ENCODE peak calls at places on chromosomes 16 and 17, in five cellular contexts. One of them, this sample, is unnamed.

GRCh38 chr16:85394511-85395206 is 218.5 kb upstream of the GSE1 start:
- DNase-seq in endodermal cell: no peak
- DNase-seq in left ventricle myocardium inferior: peak
- DNase-seq in uterus: no peak
- DNase-seq in heart right ventricle: no peak
- DNase-seq in this sample: no peak

GRCh38 chr17:75364078-75364477 is 41.4 kb downstream of the GRB2 start:
- DNase-seq in endodermal cell: no peak
- DNase-seq in left ventricle myocardium inferior: no peak
- DNase-seq in uterus: no peak
- DNase-seq in heart right ventricle: no peak
- DNase-seq in this sample: no peak

GRCh38 chr16:78177927-78178326 is 78.5 kb downstream of the WWOX start:
- DNase-seq in endodermal cell: no peak
- DNase-seq in left ventricle myocardium inferior: no peak
- DNase-seq in uterus: no peak
- DNase-seq in heart right ventricle: no peak
- DNase-seq in this sample: no peak

GRCh38 chr17:44971776-44972483 is 3.8 kb upstream of the C1QL1 start:
- DNase-seq in endodermal cell: peak
- DNase-seq in left ventricle myocardium inferior: no peak
- DNase-seq in uterus: no peak
- DNase-seq in heart right ventricle: no peak
- DNase-seq in this sample: no peak

GRCh38 chr16:12502671-12503070 is 301.0 kb downstream of the CPPED1 start:
- DNase-seq in endodermal cell: no peak
- DNase-seq in left ventricle myocardium inferior: no peak
- DNase-seq in uterus: no peak
- DNase-seq in heart right ventricle: no peak
- DNase-seq in this sample: no peak

GRCh38 chr16:54460254-54460860 is 173.8 kb upstream of the IRX3 start:
- DNase-seq in endodermal cell: no peak
- DNase-seq in left ventricle myocardium inferior: no peak
- DNase-seq in uterus: no peak
- DNase-seq in heart right ventricle: no peak
- DNase-seq in this sample: no peak

GRCh38 chr17:39276113-39276512 is 50.4 kb upstream of the STAC2 start:
- DNase-seq in endodermal cell: no peak
- DNase-seq in left ventricle myocardium inferior: no peak
- DNase-seq in uterus: no peak
- DNase-seq in heart right ventricle: no peak
- DNase-seq in this sample: no peak

GRCh38 chr17:72884066-72884465 is 208.4 kb downstream of the SLC39A11 start:
- DNase-seq in endodermal cell: no peak
- DNase-seq in left ventricle myocardium inferior: no peak
- DNase-seq in uterus: no peak
- DNase-seq in heart right ventricle: no peak
- DNase-seq in this sample: no peak

GRCh38 chr17:58313815-58314705 is 14.5 kb downstream of the TSPOAP1 start:
- DNase-seq in endodermal cell: no peak
- DNase-seq in left ventricle myocardium inferior: no peak
- DNase-seq in uterus: no peak
- DNase-seq in heart right ventricle: no peak
- DNase-seq in this sample: no peak

GRCh38 chr17:82200135-82200534 is 12.5 kb downstream of the CCDC57 start:
- DNase-seq in endodermal cell: no peak
- DNase-seq in left ventricle myocardium inferior: no peak
- DNase-seq in uterus: no peak
- DNase-seq in heart right ventricle: no peak
- DNase-seq in this sample: no peak

GRCh38 chr16:66927918-66928649 is 2.7 kb upstream of the RRAD start:
- DNase-seq in endodermal cell: no peak
- DNase-seq in left ventricle myocardium inferior: no peak
- DNase-seq in uterus: no peak
- DNase-seq in heart right ventricle: no peak
- DNase-seq in this sample: no peak

GRCh38 chr17:69734656-69735055 is 320.2 kb downstream of the MAP2K6 start:
- DNase-seq in endodermal cell: no peak
- DNase-seq in left ventricle myocardium inferior: no peak
- DNase-seq in uterus: no peak
- DNase-seq in heart right ventricle: no peak
- DNase-seq in this sample: no peak

GRCh38 chr17:18858567-18859245 is 775 bp downstream of the PRPSAP2 start:
- DNase-seq in endodermal cell: no peak
- DNase-seq in left ventricle myocardium inferior: no peak
- DNase-seq in uterus: no peak
- DNase-seq in heart right ventricle: no peak
- DNase-seq in this sample: no peak

GRCh38 chr17:50931003-50931878 is 65.1 kb upstream of the TOB1 start:
- DNase-seq in endodermal cell: peak
- DNase-seq in left ventricle myocardium inferior: peak
- DNase-seq in uterus: peak
- DNase-seq in heart right ventricle: peak
- DNase-seq in this sample: peak

GRCh38 chr17:40866838-40867237 is at the start of gene KRT12:
- DNase-seq in endodermal cell: no peak
- DNase-seq in left ventricle myocardium inferior: no peak
- DNase-seq in uterus: no peak
- DNase-seq in heart right ventricle: no peak
- DNase-seq in this sample: no peak

GRCh38 chr17:68197997-68198930 is 49.6 kb upstream of the AMZ2 start:
- DNase-seq in endodermal cell: peak
- DNase-seq in left ventricle myocardium inferior: no peak
- DNase-seq in uterus: no peak
- DNase-seq in heart right ventricle: no peak
- DNase-seq in this sample: no peak

GRCh38 chr17:68196394-68197090 is 51.3 kb upstream of the AMZ2 start:
- DNase-seq in endodermal cell: no peak
- DNase-seq in left ventricle myocardium inferior: no peak
- DNase-seq in uterus: no peak
- DNase-seq in heart right ventricle: no peak
- DNase-seq in this sample: no peak

GRCh38 chr17:68197091-68197996 is 50.5 kb upstream of the AMZ2 start:
- DNase-seq in endodermal cell: peak
- DNase-seq in left ventricle myocardium inferior: peak
- DNase-seq in uterus: no peak
- DNase-seq in heart right ventricle: no peak
- DNase-seq in this sample: no peak

GRCh38 chr17:68198931-68199836 is 48.7 kb upstream of the AMZ2 start:
- DNase-seq in endodermal cell: peak
- DNase-seq in left ventricle myocardium inferior: no peak
- DNase-seq in uterus: no peak
- DNase-seq in heart right ventricle: no peak
- DNase-seq in this sample: no peak

DNA sequence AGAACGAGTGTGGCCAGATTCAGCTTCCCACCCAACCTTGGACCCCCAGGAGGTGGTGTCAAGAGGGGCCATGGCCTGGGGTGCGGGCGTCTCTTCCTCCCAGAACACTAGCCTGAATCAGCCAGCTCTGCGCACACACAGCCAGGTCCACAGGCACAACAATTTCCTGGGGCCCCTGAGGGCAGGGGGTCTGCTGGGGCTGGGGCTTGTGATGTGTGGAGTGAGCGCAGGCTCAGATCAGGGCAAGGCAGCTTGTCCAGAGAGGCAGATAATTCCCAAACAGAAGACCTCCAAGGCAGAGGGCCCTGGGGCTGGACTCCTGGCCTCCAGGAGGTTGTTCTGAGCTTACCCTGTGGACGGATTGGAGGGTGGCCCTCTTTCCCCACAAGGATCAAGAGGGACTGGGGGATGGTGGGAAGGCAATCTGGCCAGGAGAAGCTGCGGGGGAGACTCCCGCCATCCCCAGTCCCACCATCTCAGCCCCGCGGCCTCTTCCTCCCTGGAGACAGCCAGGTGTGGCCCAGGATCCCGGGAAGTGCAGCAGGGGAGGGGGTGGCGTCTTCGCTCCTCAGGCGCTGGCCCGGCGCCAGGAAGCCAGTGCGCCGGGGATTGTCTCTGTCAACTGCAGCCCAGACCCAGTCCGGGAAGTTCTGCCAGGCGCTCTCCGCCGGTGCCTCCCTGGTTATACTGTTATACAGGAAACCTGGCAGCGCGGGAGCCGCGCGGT is 52.0 kb upstream of the AMZ2 start:
- DNase-seq in endodermal cell: peak
- DNase-seq in left ventricle myocardium inferior: peak
- DNase-seq in uterus: no peak
- DNase-seq in heart right ventricle: no peak
- DNase-seq in this sample: no peak
- TF ChIP-seq CTCF in endodermal cell: no peak
- TF ChIP-seq CTCF in left ventricle myocardium inferior: no peak
- TF ChIP-seq CTCF in uterus: no peak
- TF ChIP-seq CTCF in heart right ventricle: no peak
- TF ChIP-seq CTCF in this sample: no peak

GRCh38 chr16:29961127-29961478 is 776 bp upstream of the TMEM219 start:
- DNase-seq in endodermal cell: no peak
- DNase-seq in left ventricle myocardium inferior: no peak
- DNase-seq in uterus: no peak
- DNase-seq in heart right ventricle: no peak
- DNase-seq in this sample: no peak

GRCh38 chr16:29961479-29962343 is at the start of gene TMEM219:
- DNase-seq in endodermal cell: peak
- DNase-seq in left ventricle myocardium inferior: peak
- DNase-seq in uterus: peak
- DNase-seq in heart right ventricle: peak
- DNase-seq in this sample: peak

GRCh38 chr16:29962344-29962994 is 590 bp downstream of the TMEM219 start:
- DNase-seq in endodermal cell: no peak
- DNase-seq in left ventricle myocardium inferior: no peak
- DNase-seq in uterus: no peak
- DNase-seq in heart right ventricle: peak
- DNase-seq in this sample: no peak

GRCh38 chr16:29959293-29959692 is 2.6 kb upstream of the TMEM219 start:
- DNase-seq in endodermal cell: no peak
- DNase-seq in left ventricle myocardium inferior: no peak
- DNase-seq in uterus: no peak
- DNase-seq in heart right ventricle: no peak
- DNase-seq in this sample: no peak

GRCh38 chr16:29963021-29963743 is 1.3 kb downstream of the TMEM219 start:
- DNase-seq in endodermal cell: no peak
- DNase-seq in left ventricle myocardium inferior: no peak
- DNase-seq in uterus: no peak
- DNase-seq in heart right ventricle: no peak
- DNase-seq in this sample: no peak
- H3K4me3 ChIP-seq in endodermal cell: peak
- H3K4me3 ChIP-seq in left ventricle myocardium inferior: peak
- H3K4me3 ChIP-seq in uterus: peak
- H3K4me3 ChIP-seq in heart right ventricle: peak
- H3K4me3 ChIP-seq in this sample: peak

GRCh38 chr17:57279432-57279831 is 23.1 kb downstream of the MSI2 start:
- DNase-seq in endodermal cell: no peak
- DNase-seq in left ventricle myocardium inferior: no peak
- DNase-seq in uterus: no peak
- DNase-seq in heart right ventricle: no peak
- DNase-seq in this sample: no peak
- TF ChIP-seq CTCF in endodermal cell: no peak
- TF ChIP-seq CTCF in left ventricle myocardium inferior: no peak
- TF ChIP-seq CTCF in uterus: no peak
- TF ChIP-seq CTCF in heart right ventricle: no peak
- TF ChIP-seq CTCF in this sample: no peak

GRCh38 chr16:53372942-53373871 is 61.1 kb upstream of the RBL2 start:
- DNase-seq in endodermal cell: no peak
- DNase-seq in left ventricle myocardium inferior: no peak
- DNase-seq in uterus: no peak
- DNase-seq in heart right ventricle: peak
- DNase-seq in this sample: no peak
- H3K4me3 ChIP-seq in endodermal cell: no peak
- H3K4me3 ChIP-seq in left ventricle myocardium inferior: peak
- H3K4me3 ChIP-seq in uterus: no peak
- H3K4me3 ChIP-seq in heart right ventricle: peak
- H3K4me3 ChIP-seq in this sample: no peak

GRCh38 chr17:43949777-43950176 is 4.0 kb downstream of the PYY start:
- DNase-seq in endodermal cell: peak
- DNase-seq in left ventricle myocardium inferior: no peak
- DNase-seq in uterus: no peak
- DNase-seq in heart right ventricle: no peak
- DNase-seq in this sample: no peak

GRCh38 chr17:43951750-43952149 is 2.0 kb downstream of the PYY start:
- DNase-seq in endodermal cell: no peak
- DNase-seq in left ventricle myocardium inferior: no peak
- DNase-seq in uterus: no peak
- DNase-seq in heart right ventricle: no peak
- DNase-seq in this sample: no peak

GRCh38 chr17:43952351-43952723 is 1.4 kb downstream of the PYY start:
- DNase-seq in endodermal cell: peak
- DNase-seq in left ventricle myocardium inferior: no peak
- DNase-seq in uterus: no peak
- DNase-seq in heart right ventricle: no peak
- DNase-seq in this sample: no peak

GRCh38 chr17:43952724-43953666 is 745 bp downstream of the PYY start:
- DNase-seq in endodermal cell: peak
- DNase-seq in left ventricle myocardium inferior: no peak
- DNase-seq in uterus: no peak
- DNase-seq in heart right ventricle: no peak
- DNase-seq in this sample: no peak

DNA sequence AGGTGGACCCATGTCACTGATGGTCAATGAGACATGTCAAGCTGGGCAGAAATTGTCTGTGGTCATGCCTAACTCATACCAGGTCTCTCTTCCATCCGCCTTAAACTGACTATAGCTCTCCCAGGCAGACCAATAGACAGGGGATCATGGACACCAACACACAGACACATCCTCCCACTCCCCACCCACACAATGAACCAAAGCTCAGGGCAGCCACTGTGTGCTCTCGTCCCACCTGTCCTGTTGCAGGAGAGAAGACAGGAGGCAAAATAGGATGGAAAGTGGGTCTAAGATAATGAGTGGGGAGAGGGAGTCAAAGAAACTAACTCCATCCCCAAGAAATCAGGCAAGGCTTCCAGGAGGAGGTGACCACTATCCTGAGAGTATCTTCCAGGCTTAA is 3.2 kb downstream of the PYY start:
- DNase-seq in endodermal cell: no peak
- DNase-seq in left ventricle myocardium inferior: no peak
- DNase-seq in uterus: no peak
- DNase-seq in heart right ventricle: no peak
- DNase-seq in this sample: no peak
- TF ChIP-seq CTCF in endodermal cell: no peak
- TF ChIP-seq CTCF in left ventricle myocardium inferior: no peak
- TF ChIP-seq CTCF in uterus: no peak
- TF ChIP-seq CTCF in heart right ventricle: no peak
- TF ChIP-seq CTCF in this sample: no peak

This sample was measured in coronary artery.